ENCODE peak calls at places on chromosomes 4 and X, in six cellular contexts. Z, K, X, I, D and T are unnamed samples.
A peak's percentile ranks its signal among the peaks of the same experiment; 100 is the strongest.

GRCh38 chrX:1398431-1399340 is 6.8 kb upstream of the SLC25A6 start:
- DNase-seq in Z (no peak), D (no peak), K (no peak), I (no peak), X (no peak), T (no peak)

GRCh38 chr4:129240816-129241215 is 144.9 kb downstream of the C4orf33 start:
- DNase-seq in X (no peak), Z (no peak), D (no peak), I (no peak), K (no peak), T (no peak)

GRCh38 chr4:159298502-159298901 is 195.6 kb downstream of the RAPGEF2 start:
- DNase-seq in D (no peak), Z (no peak), X (no peak), K (no peak), I (no peak), T (no peak)

GRCh38 chrX:12758291-12758690 is 32.9 kb upstream of the PRPS2 start:
- DNase-seq in D (no peak), K (no peak), Z (no peak), I (no peak), X (no peak), T (no peak)

GRCh38 chr4:108900018-108900417 is 137.2 kb upstream of the ETNPPL start:
- DNase-seq in X (no peak), I (no peak), K (no peak), D (no peak), Z (no peak), T (no peak)

GRCh38 chr4:30832652-30833051 is 112.5 kb downstream of the PCDH7 start:
- DNase-seq in D (no peak), X (no peak), Z (no peak), I (no peak), K (no peak), T (no peak)

GRCh38 chr4:26525136-26525535 is 34.9 kb upstream of the CCKAR start:
- DNase-seq in X (no peak), Z (no peak), D (no peak), K (no peak), I (no peak), T (no peak)

GRCh38 chrX:153598541-153599191 is at the start of gene CCNQ:
- DNase-seq in X (peak; percentile 36), I (no peak), Z (no peak), K (no peak), D (peak; percentile 70), T (no peak)

GRCh38 chr4:74118600-74119351 is 19.8 kb upstream of the CXCL2 start:
- DNase-seq in X (no peak), Z (no peak), I (no peak), D (no peak), K (no peak), T (no peak)

GRCh38 chr4:39548425-39549067 is 21.3 kb upstream of the UGDH start:
- DNase-seq in X (no peak), D (no peak), K (no peak), Z (no peak), I (no peak), T (no peak)

GRCh38 chrX:74420194-74421035 is 878 bp upstream of the SLC16A2 start:
- DNase-seq in D (no peak), K (peak; percentile 34), X (peak; percentile 57), I (peak; percentile 39), Z (no peak), T (peak; percentile 85)

GRCh38 chr4:30929649-30930048 is 209.5 kb downstream of the PCDH7 start:
- DNase-seq in X (no peak), Z (no peak), K (no peak), D (no peak), I (no peak), T (no peak)

GRCh38 chrX:68832101-68832416 is 3.2 kb downstream of the EFNB1 start:
- DNase-seq in X (peak; percentile 60), I (no peak), Z (peak; percentile 23), K (no peak), D (peak; percentile 22), T (peak; percentile 86)

GRCh38 chr4:119103263-119103662 is 32.4 kb upstream of the MYOZ2 start:
- DNase-seq in Z (no peak), K (no peak), I (peak; percentile 7), D (no peak), X (peak; percentile 41), T (no peak)

GRCh38 chr4:145498430-145498829 is 16.8 kb downstream of the SMAD1 start:
- DNase-seq in X (no peak), Z (no peak), D (no peak), I (no peak), K (no peak), T (no peak)

GRCh38 chr4:84503495-84504437 is 4.7 kb upstream of the NKX6-1 start:
- DNase-seq in I (peak; percentile 59), Z (no peak), D (no peak), K (no peak), X (no peak), T (no peak)

GRCh38 chr4:186719925-186720694 is 3.5 kb downstream of the FAT1 start:
- DNase-seq in D (no peak), Z (no peak), K (no peak), X (no peak), I (peak; percentile 48), T (no peak)
- TF ChIP-seq CTCF in D (peak; percentile 29), Z (peak; percentile 42), K (no peak), X (peak; percentile 51), I (peak; percentile 69), T (peak; percentile 59)

GRCh38 chr4:177239475-177239874 is 70.2 kb upstream of the NEIL3 start:
- DNase-seq in D (no peak), K (no peak), X (no peak), I (no peak), Z (no peak), T (no peak)

GRCh38 chr4:177242651-177243296 is 66.9 kb upstream of the NEIL3 start:
- DNase-seq in K (no peak), I (no peak), D (no peak), X (no peak), Z (no peak), T (no peak)

GRCh38 chr4:177236889-177237288 is 72.8 kb upstream of the NEIL3 start:
- DNase-seq in I (no peak), X (no peak), K (no peak), Z (no peak), D (no peak), T (no peak)

GRCh38 chr4:177237291-177237690 is 72.4 kb upstream of the NEIL3 start:
- DNase-seq in X (no peak), I (no peak), D (no peak), K (no peak), Z (no peak), T (no peak)

DNA sequence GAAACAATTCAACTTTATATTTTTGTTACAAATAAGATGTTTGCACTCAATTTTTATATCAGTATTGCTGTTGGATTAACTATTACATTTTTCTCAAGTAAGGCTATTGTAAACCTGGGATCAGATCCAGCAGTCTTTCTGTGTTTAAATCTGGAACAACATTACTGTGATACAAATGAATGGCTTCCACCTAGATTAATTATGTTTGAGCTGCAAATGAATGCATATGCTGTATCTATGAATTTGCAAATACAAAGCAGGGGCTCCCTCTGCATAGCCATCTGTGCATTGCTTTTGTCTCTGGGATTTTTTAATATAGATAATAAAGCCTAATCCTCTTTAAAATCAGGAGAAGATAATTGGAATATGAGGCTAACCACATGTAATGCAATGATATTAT is 69.8 kb upstream of the NEIL3 start:
- DNase-seq in Z (no peak), K (no peak), I (no peak), D (no peak), X (no peak), T (no peak)
- TF ChIP-seq CTCF in Z (no peak), K (no peak), I (no peak), D (no peak), X (no peak), T (no peak)

GRCh38 chr4:91502365-91502764 is 801.4 kb upstream of the GRID2 start:
- DNase-seq in D (no peak), Z (no peak), X (no peak), K (no peak), I (peak; percentile 8), T (no peak)
- TF ChIP-seq CTCF in D (no peak), Z (no peak), X (no peak), K (no peak), I (peak; percentile 48), T (peak; percentile 8)

DNA sequence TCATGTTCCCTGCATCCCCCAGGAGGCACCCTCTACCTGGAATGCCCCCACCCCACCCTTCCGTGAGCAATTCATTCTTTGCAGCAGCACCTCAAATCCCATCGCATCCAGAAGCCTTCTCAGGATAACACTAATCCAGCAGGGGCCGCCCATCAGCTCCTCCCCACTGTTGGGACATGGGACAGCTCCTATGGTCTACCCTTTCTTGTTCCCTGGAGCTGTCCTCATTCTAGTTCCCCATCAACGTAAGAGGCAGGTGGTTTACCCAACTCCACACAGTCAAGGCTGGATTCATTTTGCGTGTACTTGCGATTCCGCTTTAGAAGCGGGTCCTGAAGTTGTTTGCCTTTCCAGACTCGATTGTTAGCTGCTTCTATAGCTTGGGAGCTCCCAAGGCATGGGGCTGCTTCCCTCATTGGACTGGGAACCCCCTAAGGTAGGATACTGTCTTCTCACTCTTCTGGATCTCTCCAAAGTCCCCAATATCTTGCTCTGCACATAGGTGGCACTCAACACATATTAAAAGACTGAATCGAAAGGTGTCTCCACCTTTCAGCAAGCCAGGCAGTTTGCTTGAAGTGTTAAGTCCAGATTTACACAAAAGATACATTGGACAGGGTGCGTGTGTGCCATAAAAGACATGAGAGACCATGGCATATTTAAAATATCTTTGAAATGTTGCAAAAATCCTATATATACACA is 942 bp upstream of the APLN start:
- DNase-seq in K (no peak), Z (no peak), X (no peak), I (no peak), D (no peak), T (peak; percentile 63)
- TF ChIP-seq CTCF in K (no peak), Z (no peak), X (no peak), I (no peak), D (peak; percentile 16), T (no peak)

GRCh38 chr4:184168406-184169019 is 49.2 kb downstream of the ENPP6 start:
- DNase-seq in Z (peak; percentile 69), I (peak; percentile 91), K (peak; percentile 44), D (peak; percentile 72), X (peak; percentile 69), T (peak; percentile 92)

GRCh38 chr4:184169225-184169867 is 48.3 kb downstream of the ENPP6 start:
- DNase-seq in I (no peak), Z (no peak), K (no peak), D (no peak), X (no peak), T (no peak)

GRCh38 chr4:184174571-184175488 is 42.8 kb downstream of the ENPP6 start:
- DNase-seq in Z (no peak), I (no peak), K (no peak), D (no peak), X (no peak), T (no peak)

GRCh38 chr4:184167576-184167975 is 50.1 kb downstream of the ENPP6 start:
- DNase-seq in I (no peak), K (no peak), X (peak; percentile 32), Z (no peak), D (peak; percentile 51), T (no peak)

DNA sequence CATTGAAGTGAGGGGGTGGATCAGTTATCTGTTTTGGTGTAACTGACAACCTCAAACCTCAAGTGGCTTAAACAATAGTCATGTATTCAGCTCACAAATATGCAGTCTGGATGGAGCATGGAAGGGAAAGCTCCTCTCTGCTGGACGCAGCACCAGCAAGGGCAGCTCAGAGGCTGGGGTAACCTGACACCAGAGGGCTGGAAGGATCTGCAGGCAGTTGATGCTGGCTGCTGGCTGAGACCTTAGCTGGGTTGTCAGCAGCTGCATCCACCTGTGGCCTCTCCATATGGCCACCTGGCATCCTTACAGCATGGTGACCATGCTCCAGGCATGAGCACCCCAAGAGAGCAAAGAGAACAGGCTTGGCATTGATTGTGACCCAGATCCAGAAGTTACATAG is 46.7 kb downstream of the ENPP6 start:
- DNase-seq in I (no peak), D (no peak), X (no peak), Z (no peak), K (no peak), T (no peak)
- TF ChIP-seq CTCF in I (no peak), D (no peak), X (no peak), Z (no peak), K (no peak), T (no peak)